ENCODE peak calls at places on chromosomes 4 and X, in nine cellular contexts. One of them, this sample, is unnamed.

GRCh38 chr4:36241771-36242170 is 2.5 kb downstream of the ARAP2 start:
- DNase-seq in ELR: peak; percentile 33
- DNase-seq in left colon: no peak
- DNase-seq in NCI-H187 treated with DMSO at 0.1 percent for 48 hours: no peak
- DNase-seq in aorta: no peak
- DNase-seq in naive B cell: peak; percentile 45
- DNase-seq in EL: no peak
- DNase-seq in GM18507: no peak
- DNase-seq in CD8-positive, alpha-beta memory T cell: peak; percentile 61
- DNase-seq in this sample: no peak

GRCh38 chr4:53346920-53347852 is 18.7 kb downstream of the SCFD2 start:
- DNase-seq in aorta: no peak
- DNase-seq in EL: peak; percentile 88
- DNase-seq in left colon: no peak
- DNase-seq in naive B cell: no peak
- DNase-seq in GM18507: no peak
- DNase-seq in NCI-H187 treated with DMSO at 0.1 percent for 48 hours: no peak
- DNase-seq in ELR: peak; percentile 85
- DNase-seq in CD8-positive, alpha-beta memory T cell: no peak
- DNase-seq in this sample: no peak

GRCh38 chrX:136268051-136269048 is 17.1 kb upstream of the MAP7D3 start:
- DNase-seq in GM18507: no peak
- DNase-seq in aorta: no peak
- DNase-seq in naive B cell: peak; percentile 34
- DNase-seq in EL: peak; percentile 36
- DNase-seq in NCI-H187 treated with DMSO at 0.1 percent for 48 hours: no peak
- DNase-seq in left colon: no peak
- DNase-seq in CD8-positive, alpha-beta memory T cell: peak; percentile 34
- DNase-seq in ELR: peak; percentile 55
- DNase-seq in this sample: no peak

GRCh38 chr4:189660737-189661330 is 279.8 kb upstream of the FRG1 start:
- DNase-seq in aorta: no peak
- DNase-seq in left colon: no peak
- DNase-seq in naive B cell: no peak
- DNase-seq in GM18507: no peak
- DNase-seq in CD8-positive, alpha-beta memory T cell: no peak
- DNase-seq in EL: no peak
- DNase-seq in NCI-H187 treated with DMSO at 0.1 percent for 48 hours: no peak
- DNase-seq in ELR: no peak
- DNase-seq in this sample: no peak

GRCh38 chrX:10676239-10676971 is 56.0 kb upstream of the MID1 start:
- DNase-seq in EL: no peak
- DNase-seq in aorta: no peak
- DNase-seq in CD8-positive, alpha-beta memory T cell: no peak
- DNase-seq in ELR: no peak
- DNase-seq in GM18507: no peak
- DNase-seq in naive B cell: no peak
- DNase-seq in NCI-H187 treated with DMSO at 0.1 percent for 48 hours: no peak
- DNase-seq in left colon: no peak
- DNase-seq in this sample: no peak

GRCh38 chr4:66911898-66912297 is 633.4 kb downstream of the CENPC start:
- DNase-seq in aorta: no peak
- DNase-seq in naive B cell: no peak
- DNase-seq in EL: peak; percentile 54
- DNase-seq in ELR: peak; percentile 32
- DNase-seq in left colon: no peak
- DNase-seq in NCI-H187 treated with DMSO at 0.1 percent for 48 hours: no peak
- DNase-seq in GM18507: no peak
- DNase-seq in CD8-positive, alpha-beta memory T cell: no peak
- DNase-seq in this sample: no peak

GRCh38 chr4:169922632-169923276 is 103.4 kb downstream of the MFAP3L start:
- DNase-seq in CD8-positive, alpha-beta memory T cell: no peak
- DNase-seq in ELR: no peak
- DNase-seq in NCI-H187 treated with DMSO at 0.1 percent for 48 hours: no peak
- DNase-seq in GM18507: no peak
- DNase-seq in left colon: no peak
- DNase-seq in EL: no peak
- DNase-seq in naive B cell: no peak
- DNase-seq in aorta: no peak
- DNase-seq in this sample: no peak

GRCh38 chr4:113683143-113683542 is 78.4 kb downstream of the CAMK2D start:
- DNase-seq in naive B cell: peak; percentile 75
- DNase-seq in ELR: no peak
- DNase-seq in left colon: peak; percentile 36
- DNase-seq in EL: no peak
- DNase-seq in GM18507: peak; percentile 43
- DNase-seq in NCI-H187 treated with DMSO at 0.1 percent for 48 hours: peak; percentile 6
- DNase-seq in CD8-positive, alpha-beta memory T cell: peak; percentile 64
- DNase-seq in aorta: no peak
- DNase-seq in this sample: no peak

GRCh38 chr4:102657206-102657605 is 103.6 kb downstream of the MANBA start:
- DNase-seq in left colon: no peak
- DNase-seq in CD8-positive, alpha-beta memory T cell: no peak
- DNase-seq in naive B cell: no peak
- DNase-seq in NCI-H187 treated with DMSO at 0.1 percent for 48 hours: no peak
- DNase-seq in GM18507: no peak
- DNase-seq in ELR: no peak
- DNase-seq in aorta: no peak
- DNase-seq in EL: no peak
- DNase-seq in this sample: no peak

GRCh38 chr4:142567620-142568451 is 278.3 kb downstream of the INPP4B start:
- DNase-seq in aorta: no peak
- DNase-seq in left colon: peak; percentile 49
- DNase-seq in NCI-H187 treated with DMSO at 0.1 percent for 48 hours: no peak
- DNase-seq in GM18507: no peak
- DNase-seq in CD8-positive, alpha-beta memory T cell: no peak
- DNase-seq in EL: no peak
- DNase-seq in naive B cell: no peak
- DNase-seq in ELR: no peak
- DNase-seq in this sample: no peak

GRCh38 chr4:5563856-5564255 is 144.5 kb downstream of the EVC2 start:
- DNase-seq in naive B cell: no peak
- DNase-seq in EL: no peak
- DNase-seq in aorta: no peak
- DNase-seq in CD8-positive, alpha-beta memory T cell: no peak
- DNase-seq in ELR: no peak
- DNase-seq in GM18507: no peak
- DNase-seq in NCI-H187 treated with DMSO at 0.1 percent for 48 hours: no peak
- DNase-seq in left colon: no peak
- DNase-seq in this sample: no peak

GRCh38 chr4:154741877-154742851 is 1.6 kb upstream of the LRAT start:
- DNase-seq in EL: peak; percentile 1
- DNase-seq in aorta: no peak
- DNase-seq in GM18507: no peak
- DNase-seq in ELR: peak; percentile 16
- DNase-seq in CD8-positive, alpha-beta memory T cell: no peak
- DNase-seq in naive B cell: no peak
- DNase-seq in left colon: no peak
- DNase-seq in NCI-H187 treated with DMSO at 0.1 percent for 48 hours: no peak
- DNase-seq in this sample: no peak

GRCh38 chr4:10180927-10181744 is 64.5 kb upstream of the WDR1 start:
- DNase-seq in ELR: peak; percentile 82
- DNase-seq in GM18507: no peak
- DNase-seq in CD8-positive, alpha-beta memory T cell: no peak
- DNase-seq in aorta: no peak
- DNase-seq in EL: peak; percentile 83
- DNase-seq in left colon: no peak
- DNase-seq in NCI-H187 treated with DMSO at 0.1 percent for 48 hours: no peak
- DNase-seq in naive B cell: no peak
- DNase-seq in this sample: no peak

GRCh38 chr4:37244583-37245390 is at the start of gene NWD2:
- DNase-seq in ELR: no peak
- DNase-seq in GM18507: no peak
- DNase-seq in naive B cell: no peak
- DNase-seq in NCI-H187 treated with DMSO at 0.1 percent for 48 hours: no peak
- DNase-seq in left colon: no peak
- DNase-seq in aorta: no peak
- DNase-seq in CD8-positive, alpha-beta memory T cell: no peak
- DNase-seq in EL: no peak
- DNase-seq in this sample: no peak

GRCh38 chrX:27391601-27392000 is 71.5 kb downstream of the PPP4R3C start:
- DNase-seq in naive B cell: no peak
- DNase-seq in CD8-positive, alpha-beta memory T cell: no peak
- DNase-seq in NCI-H187 treated with DMSO at 0.1 percent for 48 hours: no peak
- DNase-seq in EL: no peak
- DNase-seq in left colon: no peak
- DNase-seq in ELR: no peak
- DNase-seq in aorta: no peak
- DNase-seq in GM18507: no peak
- DNase-seq in this sample: no peak

GRCh38 chrX:11321986-11322385 is 28.8 kb downstream of the AMELX start:
- DNase-seq in CD8-positive, alpha-beta memory T cell: no peak
- DNase-seq in naive B cell: no peak
- DNase-seq in GM18507: no peak
- DNase-seq in EL: no peak
- DNase-seq in ELR: no peak
- DNase-seq in left colon: no peak
- DNase-seq in aorta: no peak
- DNase-seq in NCI-H187 treated with DMSO at 0.1 percent for 48 hours: no peak
- DNase-seq in this sample: no peak

GRCh38 chrX:53433651-53434639 is at the start of gene HSD17B10:
- DNase-seq in left colon: peak; percentile 91
- DNase-seq in naive B cell: peak; percentile 85
- DNase-seq in EL: peak; percentile 82
- DNase-seq in ELR: peak; percentile 88
- DNase-seq in aorta: peak; percentile 94
- DNase-seq in NCI-H187 treated with DMSO at 0.1 percent for 48 hours: peak; percentile 24
- DNase-seq in GM18507: peak; percentile 60
- DNase-seq in CD8-positive, alpha-beta memory T cell: peak; percentile 82
- DNase-seq in this sample: peak; percentile 90

GRCh38 chr4:11910780-11911179 is 482.1 kb upstream of the HS3ST1 start:
- DNase-seq in ELR: no peak
- DNase-seq in EL: no peak
- DNase-seq in GM18507: no peak
- DNase-seq in aorta: no peak
- DNase-seq in CD8-positive, alpha-beta memory T cell: no peak
- DNase-seq in naive B cell: no peak
- DNase-seq in left colon: no peak
- DNase-seq in NCI-H187 treated with DMSO at 0.1 percent for 48 hours: no peak
- DNase-seq in this sample: no peak

GRCh38 chr4:75673959-75674328 is 733 bp upstream of the G3BP2 start:
- DNase-seq in ELR: no peak
- DNase-seq in CD8-positive, alpha-beta memory T cell: no peak
- DNase-seq in naive B cell: no peak
- DNase-seq in aorta: no peak
- DNase-seq in NCI-H187 treated with DMSO at 0.1 percent for 48 hours: no peak
- DNase-seq in GM18507: no peak
- DNase-seq in left colon: no peak
- DNase-seq in EL: no peak
- DNase-seq in this sample: no peak

GRCh38 chr4:85475631-85476233 is 782 bp downstream of the ARHGAP24 start:
- DNase-seq in aorta: no peak
- DNase-seq in ELR: no peak
- DNase-seq in CD8-positive, alpha-beta memory T cell: no peak
- DNase-seq in naive B cell: peak; percentile 7
- DNase-seq in left colon: no peak
- DNase-seq in GM18507: no peak
- DNase-seq in NCI-H187 treated with DMSO at 0.1 percent for 48 hours: no peak
- DNase-seq in EL: peak; percentile 26
- DNase-seq in this sample: peak; percentile 35

GRCh38 chr4:15894923-15895411 is 43.6 kb downstream of the FGFBP1 start:
- DNase-seq in ELR: peak; percentile 46
- DNase-seq in GM18507: no peak
- DNase-seq in naive B cell: no peak
- DNase-seq in CD8-positive, alpha-beta memory T cell: no peak
- DNase-seq in aorta: no peak
- DNase-seq in left colon: no peak
- DNase-seq in NCI-H187 treated with DMSO at 0.1 percent for 48 hours: no peak
- DNase-seq in EL: peak; percentile 4
- DNase-seq in this sample: no peak

GRCh38 chr4:39312821-39313220 is 53.3 kb downstream of the RFC1 start:
- DNase-seq in naive B cell: no peak
- DNase-seq in EL: no peak
- DNase-seq in ELR: no peak
- DNase-seq in GM18507: no peak
- DNase-seq in NCI-H187 treated with DMSO at 0.1 percent for 48 hours: no peak
- DNase-seq in aorta: no peak
- DNase-seq in left colon: no peak
- DNase-seq in CD8-positive, alpha-beta memory T cell: no peak
- DNase-seq in this sample: no peak

GRCh38 chr4:120132935-120133334 is 66.3 kb upstream of the MAD2L1 start:
- DNase-seq in left colon: no peak
- DNase-seq in NCI-H187 treated with DMSO at 0.1 percent for 48 hours: no peak
- DNase-seq in EL: no peak
- DNase-seq in CD8-positive, alpha-beta memory T cell: no peak
- DNase-seq in ELR: no peak
- DNase-seq in GM18507: no peak
- DNase-seq in naive B cell: no peak
- DNase-seq in aorta: no peak
- DNase-seq in this sample: no peak

GRCh38 chr4:82886145-82886942 is 4.6 kb downstream of the SEC31A start:
- DNase-seq in CD8-positive, alpha-beta memory T cell: no peak
- DNase-seq in EL: no peak
- DNase-seq in GM18507: no peak
- DNase-seq in naive B cell: no peak
- DNase-seq in aorta: no peak
- DNase-seq in left colon: no peak
- DNase-seq in NCI-H187 treated with DMSO at 0.1 percent for 48 hours: no peak
- DNase-seq in ELR: no peak
- DNase-seq in this sample: no peak

GRCh38 chrX:133068461-133068860 is 28.4 kb downstream of the USP26 start:
- DNase-seq in NCI-H187 treated with DMSO at 0.1 percent for 48 hours: no peak
- DNase-seq in aorta: no peak
- DNase-seq in EL: no peak
- DNase-seq in left colon: no peak
- DNase-seq in naive B cell: no peak
- DNase-seq in CD8-positive, alpha-beta memory T cell: no peak
- DNase-seq in GM18507: no peak
- DNase-seq in ELR: no peak
- DNase-seq in this sample: no peak

GRCh38 chr4:55906999-55907398 is 41.7 kb upstream of the CEP135 start:
- DNase-seq in CD8-positive, alpha-beta memory T cell: no peak
- DNase-seq in NCI-H187 treated with DMSO at 0.1 percent for 48 hours: no peak
- DNase-seq in EL: peak; percentile 28
- DNase-seq in left colon: no peak
- DNase-seq in ELR: peak; percentile 63
- DNase-seq in GM18507: no peak
- DNase-seq in naive B cell: no peak
- DNase-seq in aorta: no peak
- DNase-seq in this sample: no peak

GRCh38 chr4:74016068-74016467 is 17.6 kb upstream of the CXCL5 start:
- DNase-seq in EL: no peak
- DNase-seq in GM18507: no peak
- DNase-seq in aorta: no peak
- DNase-seq in naive B cell: no peak
- DNase-seq in NCI-H187 treated with DMSO at 0.1 percent for 48 hours: no peak
- DNase-seq in CD8-positive, alpha-beta memory T cell: no peak
- DNase-seq in ELR: peak; percentile 77
- DNase-seq in left colon: no peak
- DNase-seq in this sample: no peak

GRCh38 chr4:115944146-115944905 is 830.9 kb upstream of the NDST4 start:
- DNase-seq in naive B cell: no peak
- DNase-seq in NCI-H187 treated with DMSO at 0.1 percent for 48 hours: no peak
- DNase-seq in GM18507: no peak
- DNase-seq in left colon: no peak
- DNase-seq in ELR: peak; percentile 51
- DNase-seq in aorta: no peak
- DNase-seq in CD8-positive, alpha-beta memory T cell: no peak
- DNase-seq in EL: no peak
- DNase-seq in this sample: no peak

GRCh38 chr4:4233610-4234009 is 6.9 kb upstream of the OTOP1 start:
- DNase-seq in NCI-H187 treated with DMSO at 0.1 percent for 48 hours: no peak
- DNase-seq in CD8-positive, alpha-beta memory T cell: no peak
- DNase-seq in naive B cell: no peak
- DNase-seq in aorta: no peak
- DNase-seq in left colon: no peak
- DNase-seq in EL: no peak
- DNase-seq in ELR: no peak
- DNase-seq in GM18507: no peak
- DNase-seq in this sample: no peak

GRCh38 chrX:49991718-49992117 is 69.3 kb downstream of the CLCN5 start:
- DNase-seq in NCI-H187 treated with DMSO at 0.1 percent for 48 hours: no peak
- DNase-seq in GM18507: no peak
- DNase-seq in ELR: no peak
- DNase-seq in naive B cell: no peak
- DNase-seq in EL: no peak
- DNase-seq in CD8-positive, alpha-beta memory T cell: no peak
- DNase-seq in aorta: no peak
- DNase-seq in left colon: no peak
- DNase-seq in this sample: no peak

This sample was measured in left ventricle myocardium inferior.